ENCODE peak calls at places on chromosomes 13 and 19, in eight cellular contexts. One of them, this sample, is unnamed.

GRCh38 chr13:33003458-33004019 is 12.7 kb upstream of the KL start:
- DNase-seq in esophagus squamous epithelium: no peak
- DNase-seq in fibroblast of lung: no peak
- DNase-seq in cardiac muscle cell: no peak
- DNase-seq in right atrium auricular region: no peak
- DNase-seq in tibial nerve: no peak
- DNase-seq in adipocyte: no peak
- DNase-seq in fibroblast of the aortic adventitia: no peak
- DNase-seq in this sample: no peak

GRCh38 chr13:99198630-99199029 is 2.0 kb upstream of the UBAC2 start:
- DNase-seq in fibroblast of lung: no peak
- DNase-seq in tibial nerve: no peak
- DNase-seq in esophagus squamous epithelium: no peak
- DNase-seq in right atrium auricular region: no peak
- DNase-seq in fibroblast of the aortic adventitia: no peak
- DNase-seq in cardiac muscle cell: no peak
- DNase-seq in adipocyte: no peak
- DNase-seq in this sample: no peak

GRCh38 chr13:29543230-29544215 is 52.0 kb downstream of the SLC7A1 start:
- DNase-seq in fibroblast of the aortic adventitia: no peak
- DNase-seq in cardiac muscle cell: peak; percentile 29
- DNase-seq in adipocyte: peak; percentile 10
- DNase-seq in tibial nerve: no peak
- DNase-seq in esophagus squamous epithelium: no peak
- DNase-seq in right atrium auricular region: no peak
- DNase-seq in fibroblast of lung: peak; percentile 79
- DNase-seq in this sample: peak; percentile 75

GRCh38 chr13:77800219-77800618 is 102.7 kb downstream of the SLAIN1 start:
- DNase-seq in adipocyte: peak; percentile 78
- DNase-seq in fibroblast of lung: peak; percentile 47
- DNase-seq in cardiac muscle cell: peak; percentile 39
- DNase-seq in tibial nerve: no peak
- DNase-seq in right atrium auricular region: no peak
- DNase-seq in fibroblast of the aortic adventitia: peak; percentile 80
- DNase-seq in esophagus squamous epithelium: no peak
- DNase-seq in this sample: no peak

GRCh38 chr13:101178394-101178793 is 237.9 kb downstream of the NALCN start:
- DNase-seq in right atrium auricular region: no peak
- DNase-seq in cardiac muscle cell: no peak
- DNase-seq in esophagus squamous epithelium: no peak
- DNase-seq in fibroblast of lung: no peak
- DNase-seq in fibroblast of the aortic adventitia: no peak
- DNase-seq in adipocyte: no peak
- DNase-seq in tibial nerve: no peak
- DNase-seq in this sample: no peak

GRCh38 chr13:77980592-77980991 is 62.0 kb upstream of the EDNRB start:
- DNase-seq in fibroblast of the aortic adventitia: peak; percentile 84
- DNase-seq in tibial nerve: no peak
- DNase-seq in fibroblast of lung: peak; percentile 80
- DNase-seq in adipocyte: peak; percentile 81
- DNase-seq in right atrium auricular region: no peak
- DNase-seq in cardiac muscle cell: peak; percentile 85
- DNase-seq in esophagus squamous epithelium: no peak
- DNase-seq in this sample: peak; percentile 95

GRCh38 chr13:106533101-106533939 is 2.1 kb downstream of the EFNB2 start:
- DNase-seq in adipocyte: peak; percentile 93
- DNase-seq in fibroblast of lung: peak; percentile 81
- DNase-seq in fibroblast of the aortic adventitia: peak; percentile 76
- DNase-seq in right atrium auricular region: peak; percentile 85
- DNase-seq in tibial nerve: peak; percentile 67
- DNase-seq in cardiac muscle cell: peak; percentile 90
- DNase-seq in esophagus squamous epithelium: no peak
- DNase-seq in this sample: no peak

GRCh38 chr13:31063734-31064133 is 98.0 kb downstream of the HSPH1 start:
- DNase-seq in adipocyte: no peak
- DNase-seq in tibial nerve: no peak
- DNase-seq in esophagus squamous epithelium: no peak
- DNase-seq in fibroblast of the aortic adventitia: no peak
- DNase-seq in fibroblast of lung: no peak
- DNase-seq in right atrium auricular region: no peak
- DNase-seq in cardiac muscle cell: no peak
- DNase-seq in this sample: no peak

DNA sequence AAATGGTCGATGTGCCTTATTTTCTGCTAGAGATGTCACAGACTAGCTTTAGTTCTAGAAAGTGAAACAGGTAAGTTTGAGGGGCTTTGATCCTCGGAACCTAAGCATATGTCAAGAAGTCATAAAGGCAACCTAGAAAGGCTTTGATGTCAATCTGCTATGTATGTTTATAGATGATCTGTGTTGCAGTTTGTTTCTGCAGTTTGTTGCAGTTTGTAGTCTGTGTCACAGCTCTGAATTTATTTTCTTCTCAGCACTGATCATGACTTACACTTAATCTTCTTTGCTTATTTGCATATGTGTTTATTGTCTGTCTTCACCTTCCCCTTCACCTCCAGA is 5.9 kb downstream of the LSM14A start:
- DNase-seq in adipocyte: no peak
- DNase-seq in esophagus squamous epithelium: no peak
- DNase-seq in right atrium auricular region: no peak
- DNase-seq in fibroblast of lung: no peak
- DNase-seq in tibial nerve: no peak
- DNase-seq in cardiac muscle cell: no peak
- DNase-seq in fibroblast of the aortic adventitia: no peak
- DNase-seq in this sample: no peak
- H3K4me3 ChIP-seq in adipocyte: peak overlapping the region; percentile 95
- H3K4me3 ChIP-seq in esophagus squamous epithelium: no peak overlapping the region
- H3K4me3 ChIP-seq in right atrium auricular region: no peak overlapping the region
- H3K4me3 ChIP-seq in fibroblast of lung: no peak overlapping the region
- H3K4me3 ChIP-seq in tibial nerve: no peak overlapping the region
- H3K4me3 ChIP-seq in cardiac muscle cell: no peak overlapping the region
- H3K4me3 ChIP-seq in fibroblast of the aortic adventitia: no peak overlapping the region
- H3K4me3 ChIP-seq in this sample: no peak overlapping the region

GRCh38 chr19:13210941-13211340 is 60.7 kb downstream of the IER2 start:
- DNase-seq in cardiac muscle cell: no peak
- DNase-seq in fibroblast of the aortic adventitia: no peak
- DNase-seq in right atrium auricular region: no peak
- DNase-seq in fibroblast of lung: no peak
- DNase-seq in adipocyte: no peak
- DNase-seq in tibial nerve: no peak
- DNase-seq in esophagus squamous epithelium: no peak
- DNase-seq in this sample: no peak

GRCh38 chr19:13208131-13208963 is 58.1 kb downstream of the IER2 start:
- DNase-seq in cardiac muscle cell: peak; percentile 92
- DNase-seq in esophagus squamous epithelium: no peak
- DNase-seq in fibroblast of the aortic adventitia: peak; percentile 75
- DNase-seq in tibial nerve: peak; percentile 73
- DNase-seq in right atrium auricular region: no peak
- DNase-seq in adipocyte: peak; percentile 66
- DNase-seq in fibroblast of lung: peak; percentile 57
- DNase-seq in this sample: no peak

GRCh38 chr19:13209797-13210775 is 59.9 kb downstream of the IER2 start:
- DNase-seq in fibroblast of the aortic adventitia: no peak
- DNase-seq in tibial nerve: no peak
- DNase-seq in esophagus squamous epithelium: no peak
- DNase-seq in cardiac muscle cell: no peak
- DNase-seq in fibroblast of lung: no peak
- DNase-seq in right atrium auricular region: no peak
- DNase-seq in adipocyte: no peak
- DNase-seq in this sample: no peak

GRCh38 chr19:13207237-13208130 is 57.3 kb downstream of the IER2 start:
- DNase-seq in adipocyte: no peak
- DNase-seq in fibroblast of the aortic adventitia: peak; percentile 6
- DNase-seq in cardiac muscle cell: peak; percentile 35
- DNase-seq in tibial nerve: no peak
- DNase-seq in fibroblast of lung: no peak
- DNase-seq in right atrium auricular region: no peak
- DNase-seq in esophagus squamous epithelium: no peak
- DNase-seq in this sample: no peak

GRCh38 chr19:13208964-13209796 is 59.0 kb downstream of the IER2 start:
- DNase-seq in tibial nerve: no peak
- DNase-seq in fibroblast of lung: no peak
- DNase-seq in fibroblast of the aortic adventitia: no peak
- DNase-seq in right atrium auricular region: no peak
- DNase-seq in adipocyte: no peak
- DNase-seq in cardiac muscle cell: no peak
- DNase-seq in esophagus squamous epithelium: no peak
- DNase-seq in this sample: no peak
- H3K4me3 ChIP-seq in tibial nerve: no peak overlapping the region
- H3K4me3 ChIP-seq in fibroblast of lung: no peak overlapping the region
- H3K4me3 ChIP-seq in fibroblast of the aortic adventitia: no peak overlapping the region
- H3K4me3 ChIP-seq in right atrium auricular region: no peak overlapping the region
- H3K4me3 ChIP-seq in adipocyte: no peak overlapping the region
- H3K4me3 ChIP-seq in cardiac muscle cell: no peak overlapping the region
- H3K4me3 ChIP-seq in esophagus squamous epithelium: peak overlapping the region; percentile 53
- H3K4me3 ChIP-seq in this sample: no peak overlapping the region

GRCh38 chr13:89708013-89708412 is 1639.5 kb upstream of the MIR17HG start:
- DNase-seq in fibroblast of lung: no peak
- DNase-seq in right atrium auricular region: no peak
- DNase-seq in cardiac muscle cell: no peak
- DNase-seq in esophagus squamous epithelium: no peak
- DNase-seq in tibial nerve: no peak
- DNase-seq in fibroblast of the aortic adventitia: no peak
- DNase-seq in adipocyte: no peak
- DNase-seq in this sample: peak; percentile 20
- H3K4me3 ChIP-seq in fibroblast of lung: no peak overlapping the region
- H3K4me3 ChIP-seq in right atrium auricular region: no peak overlapping the region
- H3K4me3 ChIP-seq in cardiac muscle cell: no peak overlapping the region
- H3K4me3 ChIP-seq in esophagus squamous epithelium: no peak overlapping the region
- H3K4me3 ChIP-seq in tibial nerve: no peak overlapping the region
- H3K4me3 ChIP-seq in fibroblast of the aortic adventitia: no peak overlapping the region
- H3K4me3 ChIP-seq in adipocyte: no peak overlapping the region
- H3K4me3 ChIP-seq in this sample: no peak overlapping the region

GRCh38 chr19:18587962-18588610 is 512 bp upstream of the REX1BD start:
- DNase-seq in right atrium auricular region: no peak
- DNase-seq in fibroblast of lung: no peak
- DNase-seq in esophagus squamous epithelium: no peak
- DNase-seq in cardiac muscle cell: no peak
- DNase-seq in fibroblast of the aortic adventitia: no peak
- DNase-seq in adipocyte: no peak
- DNase-seq in tibial nerve: no peak
- DNase-seq in this sample: no peak

GRCh38 chr19:18588611-18589379 is at the start of gene REX1BD:
- DNase-seq in fibroblast of the aortic adventitia: peak; percentile 78
- DNase-seq in cardiac muscle cell: peak; percentile 88
- DNase-seq in tibial nerve: peak; percentile 72
- DNase-seq in fibroblast of lung: peak; percentile 75
- DNase-seq in esophagus squamous epithelium: no peak
- DNase-seq in right atrium auricular region: peak; percentile 88
- DNase-seq in adipocyte: peak; percentile 88
- DNase-seq in this sample: peak; percentile 33

GRCh38 chr19:18587561-18587960 is 1.0 kb upstream of the REX1BD start:
- DNase-seq in adipocyte: no peak
- DNase-seq in esophagus squamous epithelium: no peak
- DNase-seq in fibroblast of lung: no peak
- DNase-seq in fibroblast of the aortic adventitia: no peak
- DNase-seq in right atrium auricular region: no peak
- DNase-seq in cardiac muscle cell: no peak
- DNase-seq in tibial nerve: no peak
- DNase-seq in this sample: no peak

GRCh38 chr19:18589380-18590272 is 1.0 kb downstream of the REX1BD start:
- DNase-seq in cardiac muscle cell: peak; percentile 73
- DNase-seq in esophagus squamous epithelium: no peak
- DNase-seq in right atrium auricular region: peak; percentile 74
- DNase-seq in tibial nerve: peak; percentile 50
- DNase-seq in adipocyte: peak; percentile 79
- DNase-seq in fibroblast of lung: peak; percentile 68
- DNase-seq in fibroblast of the aortic adventitia: peak; percentile 45
- DNase-seq in this sample: no peak

DNA sequence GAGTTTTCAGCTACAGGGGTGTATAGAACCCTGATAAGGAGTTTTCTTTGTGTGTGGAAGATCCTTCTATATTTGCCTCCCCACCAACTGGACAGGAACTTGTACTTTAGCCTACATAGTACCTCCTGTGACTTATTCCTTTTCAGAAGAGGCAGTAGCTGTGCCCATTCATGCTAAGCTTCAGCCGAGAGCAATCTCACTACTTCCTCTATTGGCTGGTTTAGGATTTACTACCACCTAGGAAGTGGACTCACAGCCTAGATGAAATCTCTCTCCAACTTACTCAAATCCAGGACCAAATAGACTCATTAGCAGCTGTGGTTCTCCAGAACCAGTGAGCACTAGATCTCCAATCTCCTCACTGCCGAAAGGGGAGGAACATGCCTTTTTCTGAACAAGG is 2.3 kb upstream of the REX1BD start:
- DNase-seq in esophagus squamous epithelium: no peak
- DNase-seq in fibroblast of lung: no peak
- DNase-seq in fibroblast of the aortic adventitia: no peak
- DNase-seq in right atrium auricular region: no peak
- DNase-seq in adipocyte: no peak
- DNase-seq in cardiac muscle cell: no peak
- DNase-seq in tibial nerve: no peak
- DNase-seq in this sample: no peak
- H3K4me3 ChIP-seq in esophagus squamous epithelium: no peak overlapping the region
- H3K4me3 ChIP-seq in fibroblast of lung: no peak overlapping the region
- H3K4me3 ChIP-seq in fibroblast of the aortic adventitia: no peak overlapping the region
- H3K4me3 ChIP-seq in right atrium auricular region: no peak overlapping the region
- H3K4me3 ChIP-seq in adipocyte: no peak overlapping the region
- H3K4me3 ChIP-seq in cardiac muscle cell: no peak overlapping the region
- H3K4me3 ChIP-seq in tibial nerve: no peak overlapping the region
- H3K4me3 ChIP-seq in this sample: no peak overlapping the region

DNA sequence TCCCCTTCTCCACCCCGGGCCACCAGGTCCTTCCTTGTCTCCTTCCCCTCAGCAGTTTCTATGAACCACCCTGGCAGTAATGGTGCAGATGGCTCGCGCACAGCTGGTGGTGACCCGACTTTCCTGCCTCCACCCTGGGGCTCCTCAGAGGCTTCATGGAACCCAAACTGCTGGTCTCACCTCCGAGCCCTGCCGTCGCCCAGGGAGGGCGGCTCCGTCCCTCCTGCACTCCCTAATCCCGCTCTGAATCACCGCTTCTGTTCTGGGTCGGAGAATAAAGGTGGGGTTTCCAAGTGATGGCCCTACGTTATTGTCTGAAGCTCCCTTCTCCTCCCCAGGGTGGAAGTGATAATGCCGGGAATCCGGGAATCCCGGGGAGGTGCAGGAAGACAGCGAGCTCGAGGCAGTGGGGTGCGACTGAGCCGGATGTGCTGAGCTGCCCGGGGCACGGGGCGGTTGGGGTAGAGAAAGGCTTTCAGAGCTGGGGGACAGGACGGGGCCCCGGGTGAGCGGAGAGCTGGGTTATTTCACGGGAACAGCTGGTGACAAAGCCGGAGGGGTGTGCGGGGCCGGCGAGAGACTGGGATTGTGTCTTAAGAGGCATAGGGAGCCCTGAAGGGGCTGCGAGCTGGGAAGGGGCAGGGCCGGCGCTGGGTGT is 711 bp downstream of the FUT2 start:
- DNase-seq in esophagus squamous epithelium: no peak
- DNase-seq in cardiac muscle cell: no peak
- DNase-seq in adipocyte: peak; percentile 22
- DNase-seq in fibroblast of the aortic adventitia: no peak
- DNase-seq in tibial nerve: no peak
- DNase-seq in fibroblast of lung: no peak
- DNase-seq in right atrium auricular region: no peak
- DNase-seq in this sample: no peak
- H3K4me3 ChIP-seq in esophagus squamous epithelium: peak overlapping the region; percentile 55
- H3K4me3 ChIP-seq in cardiac muscle cell: no peak overlapping the region
- H3K4me3 ChIP-seq in adipocyte: peak overlapping the region; percentile 56
- H3K4me3 ChIP-seq in fibroblast of the aortic adventitia: no peak overlapping the region
- H3K4me3 ChIP-seq in tibial nerve: no peak overlapping the region
- H3K4me3 ChIP-seq in fibroblast of lung: no peak overlapping the region
- H3K4me3 ChIP-seq in right atrium auricular region: no peak overlapping the region
- H3K4me3 ChIP-seq in this sample: peak overlapping the region; percentile 31

This sample was measured in retinal pigment epithelial cell.